ENCODE peak calls at places on chromosomes 16 and 17, in eight cellular contexts. One of them, this sample, is unnamed. For H4K20me1, the result is how much of the 10 kb centered on the place peaks cover.

GRCh38 chr17:45019177-45019711 is 32.2 kb downstream of the DCAKD start:
- DNase-seq in SK-N-SH: peak
- DNase-seq in GM23248: peak
- DNase-seq in neural progenitor cell: peak
- DNase-seq in GM23338: peak
- DNase-seq in PC-3: peak
- DNase-seq in hepatocyte: peak
- DNase-seq in MM.1S: peak
- DNase-seq in this sample: peak

GRCh38 chr17:42248351-42249179 is 27.6 kb downstream of the STAT5B start:
- DNase-seq in SK-N-SH: peak
- DNase-seq in GM23248: peak
- DNase-seq in neural progenitor cell: peak
- DNase-seq in GM23338: peak
- DNase-seq in PC-3: no peak
- DNase-seq in hepatocyte: peak
- DNase-seq in MM.1S: peak
- DNase-seq in this sample: peak

GRCh38 chr17:37358098-37358829 is 17.5 kb upstream of the C17orf78 start:
- DNase-seq in SK-N-SH: peak
- DNase-seq in GM23248: peak
- DNase-seq in neural progenitor cell: peak
- DNase-seq in GM23338: peak
- DNase-seq in PC-3: peak
- DNase-seq in hepatocyte: peak
- DNase-seq in MM.1S: peak
- DNase-seq in this sample: peak

GRCh38 chr16:84986879-84987278 is 24.5 kb downstream of the ZDHHC7 start:
- DNase-seq in SK-N-SH: no peak
- DNase-seq in GM23248: no peak
- DNase-seq in neural progenitor cell: no peak
- DNase-seq in GM23338: no peak
- DNase-seq in PC-3: no peak
- DNase-seq in hepatocyte: no peak
- DNase-seq in MM.1S: no peak
- DNase-seq in this sample: no peak

GRCh38 chr17:36205637-36206458 is 5.0 kb upstream of the CCL4L2 start:
- DNase-seq in SK-N-SH: no peak
- DNase-seq in GM23248: no peak
- DNase-seq in neural progenitor cell: no peak
- DNase-seq in GM23338: no peak
- DNase-seq in PC-3: no peak
- DNase-seq in hepatocyte: no peak
- DNase-seq in MM.1S: peak
- DNase-seq in this sample: no peak

GRCh38 chr16:24674877-24675276 is 54.6 kb upstream of the TNRC6A start:
- DNase-seq in SK-N-SH: no peak
- DNase-seq in GM23248: no peak
- DNase-seq in neural progenitor cell: no peak
- DNase-seq in GM23338: no peak
- DNase-seq in PC-3: no peak
- DNase-seq in hepatocyte: no peak
- DNase-seq in MM.1S: no peak
- DNase-seq in this sample: no peak

GRCh38 chr16:7962480-7962879 is 627.8 kb downstream of the TMEM114 start:
- DNase-seq in SK-N-SH: no peak
- DNase-seq in GM23248: no peak
- DNase-seq in neural progenitor cell: no peak
- DNase-seq in GM23338: no peak
- DNase-seq in PC-3: no peak
- DNase-seq in hepatocyte: no peak
- DNase-seq in MM.1S: no peak
- DNase-seq in this sample: no peak

GRCh38 chr17:10069301-10069700 is 129.1 kb downstream of the GAS7 start:
- DNase-seq in SK-N-SH: no peak
- DNase-seq in GM23248: peak
- DNase-seq in neural progenitor cell: no peak
- DNase-seq in GM23338: no peak
- DNase-seq in PC-3: no peak
- DNase-seq in hepatocyte: no peak
- DNase-seq in MM.1S: no peak
- DNase-seq in this sample: no peak

GRCh38 chr17:62800580-62800979 is 7.5 kb downstream of the MARCHF10 start:
- DNase-seq in SK-N-SH: no peak
- DNase-seq in GM23248: peak
- DNase-seq in neural progenitor cell: no peak
- DNase-seq in GM23338: peak
- DNase-seq in PC-3: peak
- DNase-seq in hepatocyte: peak
- DNase-seq in MM.1S: no peak
- DNase-seq in this sample: no peak

GRCh38 chr16:11665071-11665491 is 3.2 kb upstream of the SNN start:
- DNase-seq in SK-N-SH: no peak
- DNase-seq in GM23248: no peak
- DNase-seq in neural progenitor cell: peak
- DNase-seq in GM23338: peak
- DNase-seq in PC-3: no peak
- DNase-seq in hepatocyte: no peak
- DNase-seq in MM.1S: no peak
- DNase-seq in this sample: peak

GRCh38 chr16:25106567-25107465 is 4.7 kb upstream of the LCMT1 start:
- DNase-seq in SK-N-SH: peak
- DNase-seq in GM23248: peak
- DNase-seq in neural progenitor cell: peak
- DNase-seq in GM23338: peak
- DNase-seq in PC-3: peak
- DNase-seq in hepatocyte: peak
- DNase-seq in MM.1S: peak
- DNase-seq in this sample: no peak

GRCh38 chr16:24580665-24581064 is 41.3 kb downstream of the RBBP6 start:
- DNase-seq in SK-N-SH: peak
- DNase-seq in GM23248: peak
- DNase-seq in neural progenitor cell: no peak
- DNase-seq in GM23338: no peak
- DNase-seq in PC-3: peak
- DNase-seq in hepatocyte: peak
- DNase-seq in MM.1S: no peak
- DNase-seq in this sample: no peak

GRCh38 chr16:77836801-77837200 is 48.4 kb downstream of the VAT1L start:
- DNase-seq in SK-N-SH: no peak
- DNase-seq in GM23248: no peak
- DNase-seq in neural progenitor cell: no peak
- DNase-seq in GM23338: no peak
- DNase-seq in PC-3: no peak
- DNase-seq in hepatocyte: no peak
- DNase-seq in MM.1S: no peak
- DNase-seq in this sample: no peak

GRCh38 chr17:42281571-42282096 is 5.4 kb upstream of the STAT5B start:
- DNase-seq in SK-N-SH: peak
- DNase-seq in GM23248: no peak
- DNase-seq in neural progenitor cell: peak
- DNase-seq in GM23338: no peak
- DNase-seq in PC-3: no peak
- DNase-seq in hepatocyte: no peak
- DNase-seq in MM.1S: no peak
- DNase-seq in this sample: no peak

GRCh38 chr17:17420035-17420434 is 56.8 kb upstream of the MED9 start:
- DNase-seq in SK-N-SH: no peak
- DNase-seq in GM23248: no peak
- DNase-seq in neural progenitor cell: no peak
- DNase-seq in GM23338: no peak
- DNase-seq in PC-3: no peak
- DNase-seq in hepatocyte: no peak
- DNase-seq in MM.1S: no peak
- DNase-seq in this sample: no peak

GRCh38 chr16:60091076-60091475 is 1357.0 kb upstream of the GOT2 start:
- DNase-seq in SK-N-SH: no peak
- DNase-seq in GM23248: no peak
- DNase-seq in neural progenitor cell: no peak
- DNase-seq in GM23338: no peak
- DNase-seq in PC-3: no peak
- DNase-seq in hepatocyte: no peak
- DNase-seq in MM.1S: no peak
- DNase-seq in this sample: no peak

GRCh38 chr17:73952498-73953205 is 250.8 kb upstream of the RPL38 start:
- DNase-seq in SK-N-SH: peak
- DNase-seq in GM23248: peak
- DNase-seq in neural progenitor cell: peak
- DNase-seq in GM23338: peak
- DNase-seq in PC-3: no peak
- DNase-seq in hepatocyte: peak
- DNase-seq in MM.1S: no peak
- DNase-seq in this sample: no peak

GRCh38 chr17:81148986-81149533 is 16.2 kb upstream of the PVALEF start:
- DNase-seq in SK-N-SH: no peak
- DNase-seq in GM23248: no peak
- DNase-seq in neural progenitor cell: no peak
- DNase-seq in GM23338: no peak
- DNase-seq in PC-3: no peak
- DNase-seq in hepatocyte: no peak
- DNase-seq in MM.1S: no peak
- DNase-seq in this sample: no peak

GRCh38 chr17:48024149-48025039 is 13.2 kb downstream of the COPZ2 start:
- DNase-seq in SK-N-SH: no peak
- DNase-seq in GM23248: peak
- DNase-seq in neural progenitor cell: peak
- DNase-seq in GM23338: peak
- DNase-seq in PC-3: peak
- DNase-seq in hepatocyte: peak
- DNase-seq in MM.1S: peak
- DNase-seq in this sample: no peak
- H3K27ac ChIP-seq in SK-N-SH: peak
- H3K27ac ChIP-seq in GM23248: peak
- H3K27ac ChIP-seq in neural progenitor cell: no peak
- H3K27ac ChIP-seq in GM23338: no peak
- H3K27ac ChIP-seq in PC-3: peak
- H3K27ac ChIP-seq in hepatocyte: no peak
- H3K27ac ChIP-seq in MM.1S: no peak
- H3K27ac ChIP-seq in this sample: no peak

GRCh38 chr16:824194-824593 is 23.7 kb upstream of the GNG13 start:
- DNase-seq in SK-N-SH: no peak
- DNase-seq in GM23248: no peak
- DNase-seq in neural progenitor cell: no peak
- DNase-seq in GM23338: no peak
- DNase-seq in PC-3: no peak
- DNase-seq in hepatocyte: no peak
- DNase-seq in MM.1S: no peak
- DNase-seq in this sample: no peak
- TF ChIP-seq EZH2phosphoT487 in SK-N-SH: no peak
- TF ChIP-seq EZH2phosphoT487 in GM23248: no peak
- TF ChIP-seq EZH2phosphoT487 in neural progenitor cell: no peak
- TF ChIP-seq EZH2phosphoT487 in GM23338: no peak
- TF ChIP-seq EZH2phosphoT487 in PC-3: no peak
- TF ChIP-seq EZH2phosphoT487 in hepatocyte: no peak
- TF ChIP-seq EZH2phosphoT487 in MM.1S: no peak
- TF ChIP-seq EZH2phosphoT487 in this sample: no peak

GRCh38 chr16:70269471-70269870 is 17.7 kb upstream of the EXOSC6 start:
- DNase-seq in SK-N-SH: no peak
- DNase-seq in GM23248: no peak
- DNase-seq in neural progenitor cell: no peak
- DNase-seq in GM23338: no peak
- DNase-seq in PC-3: no peak
- DNase-seq in hepatocyte: no peak
- DNase-seq in MM.1S: no peak
- DNase-seq in this sample: no peak

GRCh38 chr16:70270176-70270575 is 18.4 kb upstream of the EXOSC6 start:
- DNase-seq in SK-N-SH: no peak
- DNase-seq in GM23248: no peak
- DNase-seq in neural progenitor cell: no peak
- DNase-seq in GM23338: no peak
- DNase-seq in PC-3: no peak
- DNase-seq in hepatocyte: no peak
- DNase-seq in MM.1S: no peak
- DNase-seq in this sample: no peak

GRCh38 chr16:70271696-70272095 is 17.6 kb downstream of the AARS1 start:
- DNase-seq in SK-N-SH: no peak
- DNase-seq in GM23248: no peak
- DNase-seq in neural progenitor cell: no peak
- DNase-seq in GM23338: no peak
- DNase-seq in PC-3: no peak
- DNase-seq in hepatocyte: no peak
- DNase-seq in MM.1S: no peak
- DNase-seq in this sample: no peak

DNA sequence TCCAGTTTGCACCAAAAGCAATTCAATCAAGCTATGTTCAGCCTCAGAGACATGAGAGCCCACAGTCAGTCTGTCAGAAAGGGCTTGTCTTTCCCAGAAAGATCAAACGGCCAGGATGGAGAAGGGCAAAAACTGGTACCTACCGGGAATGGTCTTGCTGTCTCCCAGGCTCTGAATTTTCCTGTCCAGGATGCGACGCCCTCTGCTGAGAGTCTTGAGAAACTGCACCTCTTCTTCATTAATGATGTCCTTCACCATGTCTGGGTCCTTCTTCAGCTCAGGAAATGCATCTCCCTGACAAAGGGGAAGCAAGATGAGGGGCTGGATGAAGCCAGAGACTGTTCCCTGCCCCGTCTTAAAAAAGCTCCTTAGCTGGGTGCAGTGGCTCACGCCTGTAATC is 15.8 kb upstream of the EXOSC6 start:
- DNase-seq in SK-N-SH: peak
- DNase-seq in GM23248: peak
- DNase-seq in neural progenitor cell: peak
- DNase-seq in GM23338: peak
- DNase-seq in PC-3: peak
- DNase-seq in hepatocyte: peak
- DNase-seq in MM.1S: no peak
- DNase-seq in this sample: peak
- H4K20me1 ChIP-seq in SK-N-SH: under half
- H4K20me1 ChIP-seq in GM23248: under half
- H4K20me1 ChIP-seq in neural progenitor cell: under half
- H4K20me1 ChIP-seq in GM23338: half or more
- H4K20me1 ChIP-seq in PC-3: under half
- H4K20me1 ChIP-seq in hepatocyte: under half
- H4K20me1 ChIP-seq in MM.1S: under half
- H4K20me1 ChIP-seq in this sample: under half

DNA sequence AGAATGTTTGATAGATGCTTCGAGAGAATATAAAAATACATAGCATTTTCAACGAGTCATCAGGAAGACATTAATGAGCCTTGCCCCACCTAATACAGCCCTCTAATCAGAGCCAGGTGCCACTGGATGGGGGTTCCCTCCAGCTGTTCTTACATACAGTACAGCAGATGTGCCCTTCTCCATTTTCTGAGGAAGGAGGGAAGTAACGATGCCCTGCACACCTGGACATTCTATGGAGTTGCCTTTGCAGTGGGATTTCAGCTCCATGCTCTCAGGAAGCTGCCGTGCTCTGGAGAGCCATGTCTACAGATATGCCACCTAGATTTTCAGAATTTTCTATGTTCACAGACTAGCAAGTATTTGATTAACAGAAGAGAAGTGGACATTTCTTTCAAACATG is 36.3 kb downstream of the CDRT15 start:
- DNase-seq in SK-N-SH: no peak
- DNase-seq in GM23248: no peak
- DNase-seq in neural progenitor cell: no peak
- DNase-seq in GM23338: no peak
- DNase-seq in PC-3: no peak
- DNase-seq in hepatocyte: no peak
- DNase-seq in MM.1S: no peak
- DNase-seq in this sample: no peak
- H3K27ac ChIP-seq in SK-N-SH: no peak
- H3K27ac ChIP-seq in GM23248: no peak
- H3K27ac ChIP-seq in neural progenitor cell: no peak
- H3K27ac ChIP-seq in GM23338: no peak
- H3K27ac ChIP-seq in PC-3: no peak
- H3K27ac ChIP-seq in hepatocyte: no peak
- H3K27ac ChIP-seq in MM.1S: no peak
- H3K27ac ChIP-seq in this sample: no peak

This sample was measured in OCI-LY7.